ENCODE peak calls at places on chromosomes 7 and 10, in six cellular contexts. A is GM12878, E is HCT116, H is K562, S is H1, G is HepG2. C is an unnamed sample.

GRCh38 chr7:51249187-51249945 is 67.2 kb downstream of the COBL start:
- DNase-seq in S (no peak), H (no peak), E (peak; percentile 63), A (no peak), G (no peak), C (no peak)

GRCh38 chr10:100245484-100246220 is 16.3 kb upstream of the CHUK start:
- DNase-seq in A (no peak), S (no peak), G (no peak), E (no peak), H (no peak), C (no peak)

GRCh38 chr7:140342732-140343514 is 55.4 kb downstream of the SLC37A3 start:
- DNase-seq in H (peak; percentile 63), G (peak; percentile 29), E (peak; percentile 8), S (peak; percentile 57), A (no peak), C (peak; percentile 39)

GRCh38 chr7:1511829-1512422 is 7.7 kb upstream of the INTS1 start:
- DNase-seq in S (no peak), E (no peak), G (no peak), H (no peak), A (no peak), C (no peak)

GRCh38 chr7:348962-349755 is 59.2 kb downstream of the FOXL3 start:
- DNase-seq in G (no peak), E (no peak), H (no peak), A (no peak), S (no peak), C (no peak)

GRCh38 chr10:79292789-79293746 is 54.2 kb upstream of the PPIF start:
- DNase-seq in G (peak; percentile 18), H (peak; percentile 93), S (peak; percentile 80), E (no peak), A (no peak), C (no peak)

GRCh38 chr7:118111347-118111746 is 72.6 kb upstream of the LSM8 start:
- DNase-seq in S (no peak), A (no peak), H (no peak), G (no peak), E (no peak), C (no peak)

GRCh38 chr10:107545717-107546116 is 381.2 kb upstream of the SORCS1 start:
- DNase-seq in G (no peak), A (no peak), H (no peak), E (no peak), S (no peak), C (no peak)

GRCh38 chr10:24814568-24815313 is 91.1 kb upstream of the ARHGAP21 start:
- DNase-seq in H (no peak), G (peak; percentile 24), S (no peak), E (peak; percentile 54), A (no peak), C (no peak)

GRCh38 chr10:3935141-3935540 is 150.1 kb upstream of the KLF6 start:
- DNase-seq in H (no peak), G (no peak), E (no peak), A (peak; percentile 92), S (no peak), C (no peak)

GRCh38 chr10:74598891-74599566 is 227.4 kb upstream of the KAT6B start:
- DNase-seq in H (no peak), A (peak; percentile 78), G (no peak), E (no peak), S (no peak), C (no peak)

GRCh38 chr10:784377-784758 is 94.9 kb upstream of the DIP2C start:
- DNase-seq in H (no peak), E (peak; percentile 16), G (no peak), A (no peak), S (peak; percentile 57), C (no peak)

GRCh38 chr7:74430961-74431466 is 22.7 kb upstream of the GTF2IRD1 start:
- DNase-seq in S (peak; percentile 67), H (no peak), G (no peak), A (no peak), E (no peak), C (no peak)

GRCh38 chr7:3206771-3207191 is 94.3 kb upstream of the SDK1 start:
- DNase-seq in H (no peak), G (no peak), S (peak; percentile 33), A (no peak), E (no peak), C (no peak)

GRCh38 chr10:125761961-125762360 is 13.7 kb downstream of the MMP21 start:
- DNase-seq in A (no peak), S (no peak), H (no peak), E (no peak), G (no peak), C (no peak)

GRCh38 chr10:80461208-80462183 is 7.4 kb downstream of the TSPAN14 start:
- DNase-seq in G (no peak), S (no peak), A (no peak), H (no peak), E (no peak), C (no peak)

GRCh38 chr7:137658194-137658900 is 188.4 kb downstream of the DGKI start:
- DNase-seq in E (no peak), H (no peak), G (no peak), A (no peak), S (no peak), C (peak; percentile 46)

GRCh38 chr7:32154797-32155196 is 84.6 kb upstream of the PDE1C start:
- DNase-seq in H (no peak), S (no peak), A (no peak), E (no peak), G (no peak), C (no peak)

GRCh38 chr7:151876112-151876898 is 610 bp downstream of the PRKAG2 start:
- DNase-seq in E (no peak), S (peak; percentile 85), G (no peak), H (peak; percentile 60), A (no peak), C (no peak)

GRCh38 chr7:142582351-142582750 is 166.9 kb upstream of the PRSS1 start:
- DNase-seq in H (no peak), G (no peak), A (no peak), E (no peak), S (no peak), C (no peak)

GRCh38 chr7:78953726-78954363 is 499.6 kb downstream of the MAGI2 start:
- DNase-seq in G (no peak), A (no peak), E (no peak), S (no peak), H (no peak), C (no peak)

GRCh38 chr7:105713488-105714465 is 132.5 kb upstream of the EFCAB10 start:
- DNase-seq in E (no peak), S (no peak), H (no peak), G (no peak), A (no peak), C (no peak)

GRCh38 chr10:118422241-118422640 is 80.1 kb upstream of the FAM204A start:
- DNase-seq in G (no peak), H (no peak), S (no peak), A (no peak), E (no peak), C (no peak)

GRCh38 chr7:55280031-55280454 is 85.1 kb upstream of the LANCL2 start:
- DNase-seq in H (peak; percentile 24), A (no peak), G (peak; percentile 55), E (peak; percentile 59), S (peak; percentile 81), C (peak; percentile 86)

GRCh38 chr10:17742918-17743317 is 9.1 kb upstream of the TMEM236 start:
- DNase-seq in S (peak; percentile 84), H (peak; percentile 56), A (no peak), E (peak; percentile 49), G (peak; percentile 30), C (no peak)

GRCh38 chr10:100651916-100652315 is 93.5 kb upstream of the PAX2 start:
- DNase-seq in A (no peak), H (no peak), S (no peak), E (no peak), G (no peak), C (no peak)

GRCh38 chr7:127905491-127906330 is 125.5 kb downstream of the LRRC4 start:
- DNase-seq in G (peak; percentile 78), A (no peak), E (no peak), S (no peak), H (no peak), C (no peak)

GRCh38 chr10:103238506-103239252 is 7.0 kb upstream of the RPEL1 start:
- DNase-seq in S (no peak), G (peak; percentile 63), A (no peak), E (peak; percentile 84), H (no peak), C (no peak)

GRCh38 chr7:37248396-37248836 is 200.2 kb downstream of the ELMO1 start:
- DNase-seq in S (peak; percentile 73), G (no peak), A (no peak), E (no peak), H (no peak), C (peak; percentile 100)

GRCh38 chr10:132536241-132536963 is 1.2 kb upstream of the INPP5A start:
- DNase-seq in A (no peak), H (peak; percentile 32), G (no peak), E (no peak), S (no peak), C (no peak)
- TF ChIP-seq YY1 in A (no peak), H (no peak), G (no peak), E (no peak), S (no peak), C (no peak)

DNA sequence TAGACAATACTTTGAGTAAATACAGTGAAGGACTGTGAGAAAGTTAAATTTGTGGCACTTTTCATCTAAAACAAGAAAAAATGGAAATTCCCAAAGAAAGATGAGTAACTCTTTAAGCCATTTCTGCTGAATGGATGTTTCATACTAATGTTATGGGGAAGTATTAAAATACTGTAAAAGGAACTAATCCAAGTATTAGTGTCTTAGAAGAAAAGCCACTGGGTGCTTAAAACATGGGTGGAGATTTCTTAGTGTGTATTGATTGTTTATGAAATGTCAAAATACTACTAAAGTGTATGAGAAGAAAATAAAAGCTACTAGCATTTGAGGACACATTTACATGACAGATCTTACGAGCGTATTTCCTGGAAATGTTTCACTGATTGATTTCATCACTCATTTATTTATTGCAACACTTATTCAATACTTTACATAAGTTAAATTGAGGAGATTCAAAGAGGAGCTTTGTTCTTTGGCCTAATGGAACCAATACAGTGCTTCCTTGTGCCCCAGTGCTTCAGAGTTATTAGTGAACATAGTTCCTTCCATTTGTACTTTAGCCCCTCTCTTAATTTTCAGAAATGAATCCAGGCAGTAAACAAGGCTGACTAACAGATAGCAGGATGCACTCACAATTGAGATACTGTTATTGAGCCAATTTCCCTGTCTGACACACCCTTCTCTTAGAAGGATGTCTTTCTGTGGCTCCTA is 155.5 kb upstream of the AHR start:
- DNase-seq in A (no peak), H (no peak), S (no peak), E (no peak), G (peak; percentile 92), C (no peak)
- H3K4me3 ChIP-seq in A (no peak overlapping the region), H (peak overlapping the region; percentile 8), S (no peak overlapping the region), E (no peak overlapping the region), G (peak overlapping the region; percentile 42), C (no peak overlapping the region)

GRCh38 chr7:114148779-114149178 is 230.0 kb upstream of the PPP1R3A start:
- DNase-seq in G (no peak), H (no peak), S (no peak), E (no peak), A (no peak), C (no peak)
- TF ChIP-seq ZNF274 in G (no peak), H (no peak), S (no peak), E (no peak), A (no peak), C (no peak)

DNA sequence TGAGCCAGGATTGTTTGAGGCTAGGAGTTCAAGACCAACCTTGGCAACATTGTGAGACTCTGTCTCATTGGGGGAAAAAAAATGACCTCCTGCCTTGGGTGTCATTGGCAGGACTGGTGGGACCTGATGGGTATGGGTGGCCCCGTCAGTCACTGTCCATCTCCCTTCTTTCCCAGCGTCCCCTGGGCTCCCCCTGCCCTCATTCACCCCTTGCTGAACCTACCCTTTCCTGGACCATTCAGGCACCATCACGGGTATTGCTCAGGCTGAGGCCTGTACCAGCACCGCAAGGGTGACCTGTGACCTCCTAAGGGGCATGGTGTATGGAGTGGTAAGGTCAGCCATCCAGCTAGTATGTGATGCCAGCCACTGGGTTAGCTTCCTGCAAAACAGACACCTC is 19.4 kb downstream of the ASL start:
- DNase-seq in S (no peak), E (no peak), G (no peak), A (no peak), H (no peak), C (no peak)
- TF ChIP-seq YY1 in S (no peak), E (no peak), G (no peak), A (no peak), H (no peak), C (no peak)